ENCODE peak calls at places on chromosomes 4 and X, in eight cellular contexts. M, S, V, H, E, B, A and Y are unnamed samples.

GRCh38 chr4:105061136-105061696 is 85.5 kb upstream of the TET2 start:
- DNase-seq in M (no peak), S (no peak), V (peak), H (peak), E (no peak), B (peak), A (no peak), Y (peak)

GRCh38 chr4:74267998-74268606 is 40.2 kb upstream of the EPGN start:
- DNase-seq in M (no peak), S (peak), V (no peak), H (peak), E (no peak), B (no peak), A (no peak), Y (no peak)

GRCh38 chr4:185589067-185589844 is 53.9 kb upstream of the PDLIM3 start:
- DNase-seq in M (no peak), S (no peak), V (no peak), H (no peak), E (no peak), B (no peak), A (no peak), Y (no peak)

GRCh38 chr4:152267811-152268210 is 268.1 kb downstream of the FBXW7 start:
- DNase-seq in M (no peak), S (no peak), V (no peak), H (no peak), E (no peak), B (no peak), A (no peak), Y (no peak)

GRCh38 chr4:172950990-172951389 is 217.6 kb upstream of the GALNT7 start:
- DNase-seq in M (no peak), S (no peak), V (no peak), H (no peak), E (no peak), B (no peak), A (no peak), Y (no peak)

GRCh38 chrX:94524867-94525266 is 850.9 kb downstream of the FAM133A start:
- DNase-seq in M (no peak), S (no peak), V (no peak), H (no peak), E (no peak), B (no peak), A (no peak), Y (no peak)

GRCh38 chr4:76767983-76768382 is 130.0 kb downstream of the SOWAHB start:
- DNase-seq in M (no peak), S (peak), V (no peak), H (no peak), E (no peak), B (no peak), A (no peak), Y (no peak)

GRCh38 chr4:89681671-89682070 is 155.3 kb downstream of the SNCA start:
- DNase-seq in M (no peak), S (no peak), V (no peak), H (no peak), E (no peak), B (no peak), A (no peak), Y (no peak)

GRCh38 chr4:151727365-151727764 is 33.4 kb downstream of the GATB start:
- DNase-seq in M (no peak), S (peak), V (no peak), H (no peak), E (no peak), B (no peak), A (no peak), Y (no peak)